ENCODE peak calls at places on chromosomes 5 and 9, in six cellular contexts. B, Q, H, F, I and S are unnamed samples.

GRCh38 chr5:148998174-148998797 is 64.6 kb downstream of the SH3TC2 start:
- DNase-seq in I (peak), F (peak), B (peak), H (no peak), Q (peak), S (peak)

GRCh38 chr9:14346301-14346721 is 32.4 kb upstream of the NFIB start:
- DNase-seq in I (no peak), F (no peak), H (no peak), Q (no peak), B (no peak), S (no peak)

GRCh38 chr5:56369333-56369947 is 136.3 kb upstream of the ANKRD55 start:
- DNase-seq in I (no peak), F (no peak), H (no peak), Q (no peak), B (no peak), S (peak)

GRCh38 chr5:38535845-38536244 is 20.6 kb downstream of the LIFR start:
- DNase-seq in Q (no peak), I (no peak), H (no peak), B (no peak), F (peak), S (no peak)

GRCh38 chr9:132372177-132373095 is 17.6 kb upstream of the SETX start:
- DNase-seq in I (no peak), B (peak), F (no peak), H (no peak), Q (no peak), S (peak)

GRCh38 chr5:114500756-114501155 is 138.9 kb downstream of the KCNN2 start:
- DNase-seq in B (no peak), H (no peak), F (no peak), I (no peak), Q (no peak), S (peak)

GRCh38 chr5:176560364-176560763 is 11.2 kb downstream of the CDHR2 start:
- DNase-seq in F (no peak), I (no peak), H (no peak), B (no peak), Q (no peak), S (no peak)

GRCh38 chr5:123610209-123610608 is 98.2 kb downstream of the CSNK1G3 start:
- DNase-seq in Q (no peak), I (no peak), F (no peak), B (peak), H (no peak), S (no peak)

GRCh38 chr9:86337469-86338107 is 16.6 kb downstream of the TUT7 start:
- DNase-seq in I (no peak), Q (no peak), H (no peak), F (no peak), B (no peak), S (peak)

GRCh38 chr9:79387091-79387490 is 184.7 kb upstream of the TLE4 start:
- DNase-seq in F (no peak), B (no peak), I (no peak), Q (no peak), H (no peak), S (no peak)

GRCh38 chr5:145478651-145479050 is 356.5 kb downstream of the PRELID2 start:
- DNase-seq in F (no peak), Q (no peak), B (no peak), I (no peak), H (no peak), S (no peak)

GRCh38 chr5:176627582-176627981 is 2.8 kb downstream of the SNCB start:
- DNase-seq in B (no peak), I (no peak), H (no peak), Q (no peak), F (no peak), S (no peak)

GRCh38 chr5:132058646-132059042 is 1.8 kb upstream of the IL3 start:
- DNase-seq in B (no peak), F (no peak), Q (no peak), I (no peak), H (no peak), S (no peak)

GRCh38 chr5:111169269-111169668 is 54.9 kb upstream of the CAMK4 start:
- DNase-seq in H (no peak), Q (no peak), B (no peak), F (no peak), I (no peak), S (no peak)

GRCh38 chr5:32387841-32388240 is 56.7 kb downstream of the ZFR start:
- DNase-seq in I (no peak), Q (no peak), B (no peak), F (no peak), H (no peak), S (no peak)

GRCh38 chr5:32383065-32383464 is 61.5 kb downstream of the ZFR start:
- DNase-seq in Q (no peak), B (no peak), H (no peak), F (no peak), I (no peak), S (no peak)

GRCh38 chr5:32388429-32389111 is 56.0 kb downstream of the ZFR start:
- DNase-seq in F (no peak), Q (no peak), I (no peak), H (no peak), B (no peak), S (peak)

GRCh38 chr5:32390819-32391591 is 53.5 kb downstream of the ZFR start:
- DNase-seq in F (peak), Q (no peak), I (no peak), B (no peak), H (no peak), S (peak)

DNA sequence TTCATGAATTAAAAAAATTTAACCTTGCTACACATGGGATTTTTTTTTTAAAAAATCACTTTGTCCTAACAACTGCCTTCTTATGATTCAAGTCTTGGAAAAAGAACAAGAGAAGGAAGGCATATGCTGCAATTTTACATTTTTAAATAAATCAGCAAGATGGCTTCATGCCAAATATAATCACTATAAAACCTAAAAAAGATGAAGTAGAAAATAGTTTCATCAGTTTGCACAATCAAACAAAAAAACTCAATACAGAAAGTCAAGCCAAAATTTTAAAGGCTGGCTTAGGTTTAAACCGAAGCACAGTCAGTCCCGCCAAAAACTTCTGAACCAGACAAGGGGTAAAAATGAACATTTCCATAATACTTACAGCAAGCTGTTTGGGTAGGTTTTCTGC is 57.4 kb downstream of the ZFR start:
- DNase-seq in B (no peak), Q (no peak), F (no peak), H (no peak), I (no peak), S (no peak)
- TF ChIP-seq MYC in B (no peak), Q (no peak), F (no peak), H (no peak), I (no peak), S (no peak)

DNA sequence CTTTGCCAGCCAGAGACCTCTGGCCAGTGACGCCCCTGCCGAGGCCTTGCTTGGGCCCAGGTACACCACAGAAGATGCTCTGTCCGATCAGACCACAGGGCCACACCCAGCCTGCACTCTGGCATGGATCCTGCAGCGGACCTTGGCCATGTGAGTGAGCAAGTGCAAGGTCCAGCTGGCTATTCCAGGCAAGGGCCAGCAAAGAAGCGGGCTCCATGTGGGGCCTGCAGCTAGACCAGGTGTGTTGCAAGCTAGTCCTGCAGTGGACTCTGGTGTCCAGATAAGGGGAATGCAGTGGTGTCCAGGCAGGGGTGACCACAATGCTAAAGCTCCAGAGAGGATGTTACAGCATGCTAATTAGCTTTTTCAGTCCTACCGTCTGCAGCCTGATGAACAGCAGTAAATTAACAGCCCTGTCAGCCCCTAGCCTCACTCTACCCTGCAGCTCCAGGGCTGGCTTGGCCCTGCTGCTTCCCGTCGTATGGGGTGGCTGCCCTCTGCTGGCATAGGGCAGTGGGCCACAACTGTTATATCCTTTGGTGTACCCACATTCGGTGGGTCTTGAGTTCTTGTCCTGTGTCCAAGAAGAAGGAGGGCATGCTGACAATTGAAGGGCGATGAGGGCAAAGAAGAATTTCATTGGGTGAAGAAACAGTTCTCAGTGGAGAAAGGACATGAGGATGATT is 284.5 kb upstream of the POU5F2 start:
- DNase-seq in F (peak), B (no peak), H (no peak), Q (no peak), I (no peak), S (no peak)
- TF ChIP-seq CTCF in F (peak), B (no peak), H (no peak), Q (peak), I (no peak), S (no peak)

DNA sequence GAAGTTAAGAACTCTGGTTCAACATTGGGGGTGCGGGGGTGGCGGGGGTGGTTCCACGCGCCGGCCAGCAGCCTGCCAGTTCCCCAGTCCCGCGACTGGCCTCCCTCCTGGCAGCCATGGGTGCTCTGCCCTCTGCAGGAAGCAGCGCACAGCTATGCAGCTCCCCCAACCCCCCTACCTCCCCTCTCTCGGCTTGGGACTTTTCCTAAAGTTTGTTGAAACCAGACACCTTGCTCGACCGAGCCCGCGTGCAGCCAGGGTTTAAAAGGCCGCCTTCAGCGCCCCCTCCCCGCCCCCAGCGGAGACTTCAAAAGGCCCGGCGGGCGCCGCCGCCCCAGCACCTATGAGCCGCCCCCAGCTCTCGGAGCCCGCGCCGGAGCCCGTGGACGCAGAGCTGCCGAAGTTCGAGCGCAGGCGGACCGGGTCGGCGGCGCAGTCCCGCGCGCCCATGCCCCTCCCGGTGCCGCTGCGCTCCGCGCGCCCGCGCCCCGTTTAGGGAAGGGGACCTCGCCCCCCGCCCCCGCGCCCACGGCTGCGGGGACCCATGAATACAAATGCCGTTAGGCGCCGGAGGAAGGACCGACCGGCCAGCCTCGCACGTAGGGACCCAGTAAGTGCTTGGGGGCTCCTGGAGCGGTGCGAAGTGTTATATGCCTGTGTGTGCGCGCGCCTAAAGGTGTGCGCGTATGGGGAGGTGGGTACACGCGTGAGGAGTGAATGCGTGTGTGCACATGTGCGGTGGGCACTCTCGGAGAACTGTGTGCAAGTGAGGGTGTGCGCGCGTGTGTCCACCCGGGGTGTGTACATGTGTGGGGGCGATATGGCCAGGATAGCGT is 1.4 kb upstream of the COL27A1 start:
- DNase-seq in F (peak), Q (peak), H (no peak), I (no peak), B (no peak), S (peak)
- TF ChIP-seq MAX in F (peak), Q (peak), H (no peak), I (no peak), B (no peak), S (no peak)

DNA sequence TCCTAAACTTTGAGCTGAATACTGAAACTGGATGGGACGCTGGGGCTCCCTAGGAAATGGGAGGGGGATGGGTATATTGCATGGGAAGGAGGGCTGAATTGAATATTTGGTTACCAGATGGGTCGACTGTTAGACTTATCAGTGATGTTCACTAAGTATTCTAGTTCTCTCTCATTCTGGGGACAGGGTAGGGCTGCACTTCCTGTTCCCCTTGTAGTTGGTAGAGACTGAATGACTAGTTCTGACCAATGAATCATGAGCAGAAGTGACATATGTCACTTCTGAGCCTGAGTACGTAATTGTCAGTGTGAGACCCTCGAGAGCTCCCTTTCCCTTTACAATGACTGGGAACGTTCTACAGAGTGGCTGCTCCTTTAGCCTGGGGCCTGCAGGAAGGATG is 55.5 kb upstream of the DMRT1 start:
- DNase-seq in Q (no peak), F (no peak), I (no peak), H (no peak), B (no peak), S (peak)
- TF ChIP-seq MYC in Q (no peak), F (no peak), I (no peak), H (no peak), B (no peak), S (no peak)

DNA sequence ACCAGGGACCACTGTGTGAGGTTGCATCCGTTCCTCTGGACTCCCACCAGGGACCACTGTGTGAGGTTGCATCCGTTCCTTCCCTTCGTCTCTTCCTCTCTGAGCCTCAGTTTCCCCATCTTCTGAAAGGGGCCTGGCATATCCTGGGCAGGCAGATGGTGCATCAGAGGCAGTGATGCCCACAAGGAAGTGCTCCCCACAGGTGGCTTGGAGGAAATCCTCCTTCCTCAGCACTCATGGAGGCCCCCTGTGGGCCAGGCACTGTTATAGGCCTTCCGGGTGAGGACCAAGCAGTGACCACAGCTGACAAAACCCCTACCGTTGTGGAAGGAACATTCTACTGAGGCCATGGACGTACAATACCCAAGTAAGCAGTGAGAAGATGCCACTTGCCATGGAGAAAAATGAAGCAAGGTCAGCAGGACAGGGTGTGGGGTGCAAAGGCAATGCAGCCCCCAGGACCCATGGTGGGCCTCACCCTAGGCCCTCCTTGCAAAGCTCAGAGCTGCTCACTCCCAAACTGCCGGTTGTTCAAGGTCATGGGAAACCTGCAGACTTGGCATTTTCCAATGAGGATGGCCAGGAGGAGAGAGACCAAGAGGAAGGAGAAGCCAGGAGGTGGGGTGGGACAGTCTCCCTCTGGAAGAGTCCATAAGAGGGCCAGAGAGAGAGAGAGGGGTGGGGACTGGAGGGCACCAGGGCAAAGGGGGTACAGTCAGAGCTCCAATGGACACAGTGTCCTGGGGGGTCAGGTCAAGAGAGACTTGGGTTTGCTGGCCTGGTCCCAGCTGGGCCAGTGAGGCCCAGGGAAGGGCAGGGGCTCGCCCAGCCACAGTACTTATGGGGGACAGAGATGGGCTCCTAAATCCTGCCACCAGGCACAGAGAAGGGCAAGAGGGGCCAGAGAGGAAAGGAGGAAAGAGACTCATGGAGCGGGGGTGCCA is 51.1 kb downstream of the C9orf50 start:
- DNase-seq in H (no peak), I (peak), Q (peak), B (peak), F (peak), S (peak)
- TF ChIP-seq CTCF in H (peak), I (peak), Q (peak), B (peak), F (peak), S (peak)

GRCh38 chr9:3855601-3856328 is 330.0 kb upstream of the RFX3 start:
- DNase-seq in Q (no peak), F (no peak), I (no peak), B (no peak), H (no peak), S (no peak)

GRCh38 chr9:3856592-3856991 is 330.8 kb upstream of the RFX3 start:
- DNase-seq in H (no peak), F (no peak), I (no peak), Q (no peak), B (no peak), S (peak)

GRCh38 chr9:3857673-3858072 is 331.9 kb upstream of the RFX3 start:
- DNase-seq in Q (no peak), F (no peak), I (no peak), B (no peak), H (no peak), S (no peak)

GRCh38 chr9:3863114-3863528 is 337.3 kb upstream of the RFX3 start:
- DNase-seq in F (no peak), I (no peak), Q (peak), B (peak), H (no peak), S (peak)

GRCh38 chr9:3858961-3859360 is 333.2 kb upstream of the RFX3 start:
- DNase-seq in Q (peak), H (no peak), F (no peak), B (no peak), I (no peak), S (no peak)
- TF ChIP-seq MAX in Q (no peak), H (no peak), F (no peak), B (no peak), I (no peak), S (no peak)

DNA sequence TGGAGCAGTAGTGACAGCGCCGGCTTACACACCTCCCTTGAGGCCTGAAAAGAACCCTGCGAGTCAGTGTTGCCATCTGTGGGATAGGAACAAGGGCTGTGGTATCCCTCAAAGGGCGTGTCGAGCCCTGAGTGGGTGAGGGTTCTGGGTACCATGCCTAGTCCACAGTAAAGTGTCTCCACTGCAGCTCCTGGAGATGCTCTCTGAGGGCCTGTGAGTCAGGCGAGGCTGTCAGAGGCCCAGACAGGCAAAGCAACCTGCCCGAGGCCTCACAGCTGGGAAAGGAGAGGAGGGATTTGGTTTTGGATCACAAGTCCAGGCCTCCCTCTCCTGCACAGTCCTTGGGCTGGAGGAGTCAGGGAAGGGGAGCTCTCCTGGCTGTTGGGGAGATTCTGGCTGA is 6.1 kb downstream of the PRRX2 start:
- DNase-seq in I (peak), B (no peak), Q (no peak), H (no peak), F (no peak), S (no peak)
- TF ChIP-seq MYC in I (no peak), B (no peak), Q (no peak), H (no peak), F (no peak), S (no peak)